ENCODE peak calls at places on chromosomes 12 and 14, in six cellular contexts. Y is A549, U is GM12878, I is K562, O is endothelial cell of umbilical vein, Q is HepG2. T is an unnamed sample.

GRCh38 chr14:23123419-23123818 is 4.4 kb upstream of the CEBPE start:
- DNase-seq in Y (no peak), U (no peak), I (peak), O (no peak), Q (no peak), T (no peak)

GRCh38 chr12:19539836-19540235 is 100.5 kb downstream of the AEBP2 start:
- DNase-seq in Y (no peak), U (no peak), I (no peak), O (no peak), Q (no peak), T (no peak)

GRCh38 chr12:3160081-3160480 is 82.9 kb downstream of the TSPAN9 start:
- DNase-seq in Y (no peak), U (no peak), I (no peak), O (no peak), Q (no peak), T (no peak)

GRCh38 chr14:105060751-105061427 is 4.3 kb downstream of the GPR132 start:
- DNase-seq in Y (no peak), U (no peak), I (no peak), O (no peak), Q (no peak), T (peak)

GRCh38 chr12:123976227-123976826 is 3.3 kb downstream of the ZNF664 start:
- DNase-seq in Y (no peak), U (no peak), I (no peak), O (no peak), Q (no peak), T (no peak)

GRCh38 chr14:74910556-74910955 is 12.5 kb downstream of the RPS6KL1 start:
- DNase-seq in Y (no peak), U (no peak), I (no peak), O (no peak), Q (no peak), T (no peak)

GRCh38 chr12:109793411-109793810 is 39.8 kb downstream of the TRPV4 start:
- DNase-seq in Y (no peak), U (no peak), I (no peak), O (no peak), Q (no peak), T (no peak)

GRCh38 chr12:38890102-38890501 is 15.3 kb downstream of the CPNE8 start:
- DNase-seq in Y (no peak), U (no peak), I (no peak), O (peak), Q (no peak), T (no peak)

GRCh38 chr12:113464852-113465719 is 6.6 kb downstream of the LHX5 start:
- DNase-seq in Y (no peak), U (no peak), I (no peak), O (no peak), Q (no peak), T (peak)

GRCh38 chr14:38481939-38482678 is 226.2 kb upstream of the CLEC14A start:
- DNase-seq in Y (no peak), U (no peak), I (no peak), O (no peak), Q (no peak), T (no peak)

GRCh38 chr12:50991296-50991695 is 34.9 kb downstream of the SLC11A2 start:
- DNase-seq in Y (no peak), U (no peak), I (no peak), O (peak), Q (no peak), T (no peak)

GRCh38 chr12:80293347-80293746 is 150.7 kb upstream of the PTPRQ start:
- DNase-seq in Y (no peak), U (peak), I (no peak), O (no peak), Q (no peak), T (no peak)

GRCh38 chr12:105382771-105383632 is 52.5 kb downstream of the C12orf75 start:
- DNase-seq in Y (peak), U (peak), I (peak), O (peak), Q (peak), T (peak)

GRCh38 chr12:122865268-122866231 is 30.3 kb downstream of the HIP1R start:
- DNase-seq in Y (peak), U (no peak), I (peak), O (peak), Q (peak), T (peak)

GRCh38 chr12:128643106-128643651 is 180.6 kb downstream of the SLC15A4 start:
- DNase-seq in Y (no peak), U (no peak), I (no peak), O (no peak), Q (no peak), T (no peak)

GRCh38 chr12:88945041-88945732 is 364.9 kb upstream of the KITLG start:
- DNase-seq in Y (no peak), U (no peak), I (no peak), O (peak), Q (no peak), T (no peak)

GRCh38 chr12:119713551-119714031 is 45.7 kb downstream of the PRKAB1 start:
- DNase-seq in Y (no peak), U (no peak), I (no peak), O (no peak), Q (no peak), T (no peak)

GRCh38 chr14:43651896-43652295 is 855.2 kb downstream of the FSCB start:
- DNase-seq in Y (no peak), U (no peak), I (no peak), O (no peak), Q (no peak), T (no peak)

GRCh38 chr12:124217508-124217981 is 77.3 kb upstream of the RFLNA start:
- DNase-seq in Y (no peak), U (no peak), I (no peak), O (no peak), Q (no peak), T (no peak)

GRCh38 chr14:75454963-75455546 is 27.2 kb downstream of the JDP2 start:
- DNase-seq in Y (no peak), U (no peak), I (no peak), O (no peak), Q (peak), T (peak)

GRCh38 chr14:65210118-65210826 is 108.0 kb upstream of the MAX start:
- DNase-seq in Y (no peak), U (peak), I (no peak), O (peak), Q (no peak), T (peak)

GRCh38 chr14:70789361-70789760 is 20.0 kb downstream of the MAP3K9 start:
- DNase-seq in Y (no peak), U (no peak), I (no peak), O (no peak), Q (no peak), T (no peak)

GRCh38 chr14:95260537-95261440 is 58.9 kb downstream of the CLMN start:
- DNase-seq in Y (no peak), U (no peak), I (no peak), O (peak), Q (no peak), T (peak)

GRCh38 chr12:96242597-96242996 is 48.4 kb downstream of the ELK3 start:
- DNase-seq in Y (no peak), U (no peak), I (peak), O (no peak), Q (no peak), T (peak)

GRCh38 chr14:27672047-27672446 is 1074.2 kb upstream of the NOVA1 start:
- DNase-seq in Y (no peak), U (no peak), I (no peak), O (peak), Q (no peak), T (peak)

GRCh38 chr12:58757422-58757821 is 162.9 kb downstream of the LRIG3 start:
- DNase-seq in Y (no peak), U (no peak), I (no peak), O (peak), Q (no peak), T (no peak)

GRCh38 chr12:11666651-11667050 is 17.2 kb downstream of the ETV6 start:
- DNase-seq in Y (no peak), U (no peak), I (no peak), O (no peak), Q (no peak), T (no peak)

GRCh38 chr12:57609781-57610552 is 1.3 kb upstream of the ARHGEF25 start:
- DNase-seq in Y (no peak), U (no peak), I (no peak), O (no peak), Q (no peak), T (no peak)

GRCh38 chr12:118288174-118288573 is 84.5 kb downstream of the TAOK3 start:
- DNase-seq in Y (no peak), U (no peak), I (peak), O (no peak), Q (no peak), T (peak)

GRCh38 chr14:34199585-34199984 is 248.7 kb upstream of the EGLN3 start:
- DNase-seq in Y (no peak), U (no peak), I (no peak), O (no peak), Q (no peak), T (no peak)

GRCh38 chr12:17322090-17322489 is 716.1 kb upstream of the LMO3 start:
- DNase-seq in Y (no peak), U (no peak), I (no peak), O (no peak), Q (no peak), T (no peak)

GRCh38 chr14:37493606-37494005 is 101.4 kb downstream of the FOXA1 start:
- DNase-seq in Y (no peak), U (no peak), I (no peak), O (no peak), Q (peak), T (no peak)

GRCh38 chr14:95431199-95432145 is 85.0 kb downstream of the SYNE3 start:
- DNase-seq in Y (peak), U (no peak), I (peak), O (peak), Q (no peak), T (peak)

GRCh38 chr14:36505193-36505815 is 14.7 kb downstream of the NKX2-1 start:
- DNase-seq in Y (no peak), U (no peak), I (no peak), O (no peak), Q (no peak), T (no peak)

GRCh38 chr14:53599221-53599945 is 357.2 kb downstream of the BMP4 start:
- DNase-seq in Y (no peak), U (no peak), I (no peak), O (no peak), Q (peak), T (no peak)
- TF ChIP-seq MYC in Y (no peak), U (no peak), I (no peak), O (no peak), Q (no peak), T (no peak)

GRCh38 chr14:68939893-68940613 is 39.0 kb downstream of the ACTN1 start:
- DNase-seq in Y (peak), U (no peak), I (no peak), O (peak), Q (peak), T (no peak)
- TF ChIP-seq MAX in Y (peak), U (no peak), I (no peak), O (no peak), Q (peak), T (no peak)

GRCh38 chr14:53273671-53274072 is 120.5 kb upstream of the DDHD1 start:
- DNase-seq in Y (no peak), U (no peak), I (peak), O (no peak), Q (peak), T (peak)

DNA sequence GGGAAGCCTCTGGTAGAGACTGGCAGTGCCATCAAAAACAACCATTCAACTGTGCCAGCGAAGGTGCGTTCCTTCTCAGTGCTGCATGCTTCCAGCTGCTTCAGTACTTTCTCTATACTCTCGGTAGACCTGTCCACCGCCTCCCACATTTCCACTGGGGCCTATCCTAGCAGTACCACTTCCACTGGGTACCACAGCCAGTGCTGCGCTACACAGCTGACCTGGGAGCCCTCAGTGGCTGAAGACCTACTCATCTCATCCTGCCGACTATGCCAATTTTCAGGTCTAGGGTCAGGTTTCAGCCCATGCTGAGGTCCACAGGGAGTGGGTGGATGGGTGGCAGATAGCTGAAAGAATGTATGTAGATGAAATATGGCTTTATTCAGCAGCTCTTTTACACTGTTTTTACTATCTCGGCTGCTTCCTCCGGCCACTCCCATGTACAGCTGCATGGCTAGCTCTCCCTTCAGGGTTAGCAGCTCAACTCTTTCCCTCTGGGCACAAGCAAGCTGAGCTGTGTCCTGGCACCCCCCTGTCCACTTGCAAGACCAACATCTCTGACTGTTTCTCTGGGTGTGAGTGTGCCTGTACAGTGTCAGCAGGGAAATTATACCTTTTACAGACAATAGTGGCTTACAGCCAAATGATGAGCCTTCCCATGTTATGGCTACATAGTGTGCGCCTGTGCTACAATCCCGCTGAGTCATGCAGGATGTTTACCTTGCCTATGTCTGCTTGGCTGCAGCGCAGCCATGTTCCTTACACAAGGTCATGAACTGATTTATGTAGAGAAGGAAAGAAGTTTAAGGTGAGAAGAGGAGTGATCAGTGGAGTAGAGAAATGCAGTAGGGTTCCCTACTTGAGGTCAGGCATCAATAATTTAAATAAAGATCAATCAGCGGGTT is 125.7 kb upstream of the DDHD1 start:
- DNase-seq in Y (no peak), U (no peak), I (no peak), O (peak), Q (peak), T (peak)
- TF ChIP-seq MYC in Y (no peak), U (no peak), I (no peak), O (no peak), Q (no peak), T (no peak)

GRCh38 chr12:108538796-108539195 is 22.2 kb downstream of the SART3 start:
- DNase-seq in Y (no peak), U (no peak), I (no peak), O (no peak), Q (no peak), T (no peak)
- TF ChIP-seq MAX in Y (no peak), U (no peak), I (no peak), O (no peak), Q (no peak), T (no peak)

DNA sequence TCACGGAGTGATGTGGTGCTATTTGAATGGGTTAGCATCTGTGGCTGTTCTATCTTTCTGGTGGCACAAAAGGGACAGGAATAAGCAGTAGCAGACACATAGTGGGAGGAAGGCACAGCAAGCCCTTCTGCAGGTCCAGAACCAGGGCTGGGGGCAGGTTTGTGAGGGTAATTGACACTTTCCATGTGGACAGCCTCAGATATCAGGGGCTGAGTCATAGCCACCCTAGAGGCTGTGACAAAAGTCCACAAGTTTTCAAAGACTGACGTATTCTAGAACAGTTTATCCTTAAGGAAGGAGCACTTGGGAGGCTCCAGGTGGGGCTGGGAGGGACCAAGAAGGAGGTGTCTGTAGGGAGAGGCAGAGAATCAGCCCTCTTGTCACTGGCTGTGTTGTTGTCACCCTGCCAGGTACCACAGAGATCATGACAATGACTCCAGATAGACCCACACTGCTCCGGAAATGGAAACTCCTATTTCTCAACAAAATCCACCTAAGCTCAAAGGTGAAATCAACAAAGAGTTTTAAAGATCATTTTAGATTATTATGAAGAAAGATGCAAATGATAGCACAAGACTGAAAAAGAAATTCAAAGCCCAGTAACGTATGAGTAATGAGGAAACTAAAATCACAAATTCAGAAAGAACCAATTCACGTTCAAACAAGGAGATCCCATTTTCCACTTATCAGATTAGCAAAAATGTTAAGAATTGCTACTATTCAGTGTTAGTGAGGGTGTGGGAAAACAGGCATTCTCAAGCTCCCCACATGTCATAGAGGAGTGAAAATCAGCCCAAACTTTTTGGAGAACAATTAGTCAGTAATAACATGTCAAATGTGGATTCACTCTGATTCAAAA is 48.3 kb downstream of the NFKBIA start:
- DNase-seq in Y (no peak), U (no peak), I (peak), O (no peak), Q (peak), T (no peak)
- TF ChIP-seq MYC in Y (no peak), U (no peak), I (no peak), O (no peak), Q (peak), T (no peak)

GRCh38 chr12:48078901-48079300 is 27.0 kb downstream of the SENP1 start:
- DNase-seq in Y (no peak), U (no peak), I (no peak), O (no peak), Q (no peak), T (peak)
- TF ChIP-seq MAX in Y (no peak), U (no peak), I (no peak), O (no peak), Q (no peak), T (no peak)